ENCODE peak calls at places on chromosomes 6 and 20, in ten cellular contexts. N, D, K, T, S, L, C, P, W and B are unnamed samples.

GRCh38 chr6:30037182-30037788 is 23.8 kb upstream of the POLR1H start:
- DNase-seq in D (no peak), W (no peak), L (no peak), T (no peak), C (no peak), K (peak), P (no peak), S (peak), N (no peak), B (no peak)

GRCh38 chr6:87730310-87730709 is 28.3 kb upstream of the AKIRIN2 start:
- DNase-seq in C (no peak), T (no peak), S (peak), K (peak), P (peak), W (peak), L (no peak), N (no peak), D (no peak), B (no peak)

GRCh38 chr6:87971605-87972262 is 75.9 kb upstream of the SPACA1 start:
- DNase-seq in N (no peak), P (no peak), K (no peak), W (no peak), T (no peak), C (no peak), S (peak), D (no peak), L (no peak), B (no peak)

GRCh38 chr6:156875062-156875461 is 97.9 kb downstream of the ARID1B start:
- DNase-seq in C (no peak), D (no peak), T (no peak), P (no peak), W (no peak), K (no peak), L (no peak), S (no peak), N (no peak), B (no peak)

GRCh38 chr6:4368649-4369048 is 233.3 kb upstream of the ECI2 start:
- DNase-seq in K (no peak), N (no peak), P (no peak), W (no peak), D (no peak), C (no peak), T (no peak), S (no peak), L (no peak), B (no peak)

GRCh38 chr6:154921482-154921881 is 73.6 kb upstream of the TIAM2 start:
- DNase-seq in P (no peak), N (no peak), C (no peak), D (no peak), L (no peak), T (no peak), K (no peak), W (no peak), S (peak), B (no peak)

GRCh38 chr6:41334482-41335023 is 855 bp upstream of the NCR2 start:
- DNase-seq in W (no peak), P (no peak), N (no peak), T (no peak), S (no peak), L (no peak), D (no peak), C (no peak), K (no peak), B (no peak)

GRCh38 chr20:60984666-60985065 is 267.4 kb upstream of the CDH4 start:
- DNase-seq in K (no peak), T (no peak), P (no peak), L (no peak), W (no peak), C (no peak), S (no peak), N (peak), D (no peak), B (no peak)

GRCh38 chr20:32879538-32879937 is 20.8 kb downstream of the EFCAB8 start:
- DNase-seq in C (no peak), W (no peak), D (no peak), T (no peak), P (no peak), L (no peak), K (no peak), N (no peak), S (no peak), B (no peak)

GRCh38 chr6:6007311-6008113 is 787 bp upstream of the NRN1 start:
- DNase-seq in W (peak), K (peak), D (peak), P (no peak), T (no peak), L (no peak), S (no peak), C (no peak), N (peak), B (no peak)

GRCh38 chr6:30672445-30673253 is at the start of gene DHX16:
- DNase-seq in K (peak), C (peak), W (peak), P (peak), S (peak), T (peak), N (peak), L (peak), D (peak), B (peak)

GRCh38 chr6:52577022-52577777 is at the start of gene TRAM2:
- DNase-seq in K (peak), N (peak), C (peak), L (peak), P (peak), T (peak), D (peak), W (peak), S (peak), B (no peak)

GRCh38 chr6:153511896-153512496 is 380.9 kb upstream of the RGS17 start:
- DNase-seq in N (no peak), C (no peak), S (peak), D (no peak), K (peak), T (no peak), L (no peak), P (no peak), W (no peak), B (no peak)

GRCh38 chr6:148885154-148885870 is 138.5 kb downstream of the UST start:
- DNase-seq in L (no peak), N (no peak), W (no peak), S (peak), T (no peak), D (no peak), C (no peak), K (no peak), P (no peak), B (no peak)

GRCh38 chr6:134979142-134979541 is 29.2 kb upstream of the ALDH8A1 start:
- DNase-seq in P (no peak), W (no peak), K (no peak), C (no peak), D (no peak), S (no peak), T (no peak), L (no peak), N (no peak), B (no peak)

GRCh38 chr6:128062882-128063603 is 162.2 kb upstream of the THEMIS start:
- DNase-seq in K (no peak), P (no peak), N (no peak), T (no peak), W (no peak), S (peak), C (no peak), L (no peak), D (no peak), B (no peak)

GRCh38 chr6:3346476-3346875 is 87.7 kb downstream of the PSMG4 start:
- DNase-seq in D (peak), L (no peak), N (no peak), C (no peak), K (no peak), T (no peak), S (no peak), P (no peak), W (no peak), B (no peak)

GRCh38 chr6:55255061-55255571 is 72.2 kb upstream of the GFRAL start:
- DNase-seq in N (no peak), T (no peak), P (no peak), S (no peak), C (no peak), L (no peak), W (no peak), K (no peak), D (no peak), B (no peak)

GRCh38 chr6:136607932-136608772 is 57.9 kb upstream of the MAP7 start:
- DNase-seq in T (peak), K (peak), P (peak), L (peak), C (peak), D (no peak), S (peak), W (peak), N (peak), B (no peak)

GRCh38 chr6:149985506-149985937 is 21.8 kb downstream of the ULBP1 start:
- DNase-seq in N (no peak), D (no peak), L (no peak), K (no peak), T (no peak), W (no peak), C (no peak), P (no peak), S (peak), B (no peak)

GRCh38 chr20:58650181-58650775 is 805 bp upstream of the STX16 start:
- DNase-seq in S (no peak), T (no peak), K (no peak), C (peak), L (peak), D (no peak), W (peak), P (no peak), N (no peak), B (no peak)